ENCODE peak calls at places on chromosomes 6 and 20, in seven cellular contexts. F, T, D, W, V, S and E are unnamed samples.

GRCh38 chr6:29811377-29811776 is 16.2 kb upstream of the HLA-G start:
- DNase-seq in F (no peak), T (no peak), D (no peak), W (peak), V (no peak), S (no peak), E (no peak)

GRCh38 chr6:3561745-3562144 is 104.9 kb upstream of the SLC22A23 start:
- DNase-seq in F (peak), T (no peak), D (peak), W (no peak), V (no peak), S (no peak), E (no peak)

GRCh38 chr6:154738561-154738961 is 5.3 kb downstream of the SCAF8 start:
- DNase-seq in F (no peak), T (no peak), D (no peak), W (no peak), V (no peak), S (no peak), E (no peak)

GRCh38 chr6:24996145-24996836 is 60.5 kb upstream of the RIPOR2 start:
- DNase-seq in F (no peak), T (no peak), D (no peak), W (no peak), V (no peak), S (no peak), E (no peak)

GRCh38 chr6:134746125-134746524 is 203.8 kb downstream of the ALDH8A1 start:
- DNase-seq in F (no peak), T (no peak), D (no peak), W (no peak), V (no peak), S (no peak), E (no peak)

GRCh38 chr20:6094038-6094437 is 28.8 kb downstream of the FERMT1 start:
- DNase-seq in F (no peak), T (no peak), D (no peak), W (no peak), V (no peak), S (no peak), E (no peak)

GRCh38 chr6:12543953-12544352 is 172.6 kb upstream of the PHACTR1 start:
- DNase-seq in F (no peak), T (no peak), D (no peak), W (no peak), V (no peak), S (no peak), E (no peak)

GRCh38 chr6:141675957-141676356 is 456.8 kb upstream of the GJE1 start:
- DNase-seq in F (no peak), T (no peak), D (no peak), W (no peak), V (no peak), S (no peak), E (no peak)

GRCh38 chr6:11028959-11029358 is 15.1 kb downstream of the ELOVL2 start:
- DNase-seq in F (no peak), T (no peak), D (no peak), W (no peak), V (no peak), S (no peak), E (no peak)

GRCh38 chr6:78832091-78832808 is 35.1 kb upstream of the IRAK1BP1 start:
- DNase-seq in F (no peak), T (no peak), D (no peak), W (no peak), V (no peak), S (no peak), E (no peak)

GRCh38 chr20:24364464-24364863 is 105.0 kb upstream of the SYNDIG1 start:
- DNase-seq in F (no peak), T (no peak), D (no peak), W (no peak), V (no peak), S (no peak), E (no peak)

GRCh38 chr6:37276916-37277509 is 19.1 kb upstream of the TMEM217 start:
- DNase-seq in F (no peak), T (no peak), D (no peak), W (no peak), V (no peak), S (no peak), E (no peak)

GRCh38 chr20:53948383-53949318 is 121.7 kb downstream of the BCAS1 start:
- DNase-seq in F (no peak), T (no peak), D (no peak), W (no peak), V (no peak), S (no peak), E (no peak)